ENCODE peak calls at places on chromosomes 16 and 17, in four cellular contexts. L, W, C and M are unnamed samples.

GRCh38 chr16:68901910-68902309 is 58.6 kb downstream of the TANGO6 start:
- DNase-seq in W (peak; percentile 70), L (peak; percentile 85), C (no peak), M (peak; percentile 13)

GRCh38 chr16:84532299-84532724 is 27.9 kb upstream of the MEAK7 start:
- DNase-seq in L (peak; percentile 92), W (peak; percentile 93), C (no peak), M (peak; percentile 88)

GRCh38 chr17:27009087-27009486 is 284.8 kb upstream of the WSB1 start:
- DNase-seq in C (no peak), W (no peak), L (no peak), M (no peak)

GRCh38 chr17:731943-732787 is at the start of gene TLCD3A:
- DNase-seq in C (peak; percentile 91), L (peak; percentile 94), W (peak; percentile 74), M (peak; percentile 60)

GRCh38 chr17:82751171-82751570 is 694 bp upstream of the TBCD start:
- DNase-seq in C (no peak), L (no peak), W (no peak), M (no peak)

GRCh38 chr17:19753049-19753444 is 4.9 kb upstream of the ALDH3A1 start:
- DNase-seq in W (peak; percentile 82), C (no peak), L (peak; percentile 94), M (peak; percentile 97)

GRCh38 chr17:34725008-34725407 is 145.6 kb downstream of the TMEM132E start:
- DNase-seq in W (no peak), C (no peak), L (no peak), M (no peak)

GRCh38 chr16:1770328-1771071 is 843 bp downstream of the NME3 start:
- DNase-seq in W (peak; percentile 61), C (peak; percentile 86), L (peak; percentile 67), M (peak; percentile 65)

GRCh38 chr17:69637399-69638165 is 223.1 kb downstream of the MAP2K6 start:
- DNase-seq in C (no peak), L (peak; percentile 48), W (peak; percentile 19), M (no peak)

GRCh38 chr16:28544998-28545397 is 6.2 kb upstream of the NUPR1 start:
- DNase-seq in W (no peak), L (no peak), C (no peak), M (no peak)

GRCh38 chr17:54194268-54194667 is 371.5 kb downstream of the KIF2B start:
- DNase-seq in W (no peak), L (no peak), C (no peak), M (no peak)

GRCh38 chr16:17228048-17228707 is 242.6 kb downstream of the XYLT1 start:
- DNase-seq in C (no peak), L (no peak), W (no peak), M (no peak)

GRCh38 chr16:66263973-66264310 is 102.5 kb upstream of the CDH5 start:
- DNase-seq in C (no peak), W (no peak), L (no peak), M (no peak)

GRCh38 chr17:37605813-37606505 is 3.3 kb downstream of the SYNRG start:
- DNase-seq in W (no peak), L (no peak), C (peak; percentile 19), M (no peak)

GRCh38 chr17:50437409-50437808 is 11.4 kb downstream of the ACSF2 start:
- DNase-seq in L (no peak), W (no peak), C (no peak), M (no peak)

GRCh38 chr17:58913552-58913951 is 157.9 kb downstream of the PPM1E start:
- DNase-seq in L (no peak), C (no peak), W (no peak), M (no peak)

GRCh38 chr16:59259964-59260348 is 525.8 kb upstream of the GOT2 start:
- DNase-seq in L (no peak), W (no peak), C (no peak), M (no peak)

GRCh38 chr16:75340715-75341500 is 89.5 kb upstream of the BCAR1 start:
- DNase-seq in L (peak; percentile 35), C (no peak), W (peak; percentile 51), M (no peak)

GRCh38 chr17:37756060-37756459 is 11.2 kb upstream of the HNF1B start:
- DNase-seq in L (no peak), C (no peak), W (no peak), M (no peak)

GRCh38 chr16:11325404-11326083 is 19.7 kb upstream of the RMI2 start:
- DNase-seq in C (no peak), W (no peak), L (no peak), M (no peak)

GRCh38 chr16:84574191-84574590 is 43.7 kb downstream of the COTL1 start:
- DNase-seq in C (no peak), W (no peak), L (no peak), M (no peak)

GRCh38 chr17:28807925-28808641 is 34.5 kb downstream of the FAM222B start:
- DNase-seq in C (no peak), W (peak; percentile 90), L (peak; percentile 63), M (peak; percentile 94)